ENCODE peak calls at places on chromosomes 13 and 19, in seven cellular contexts. P is H1, W is SK-N-SH, M is HepG2, S is HCT116, N is GM12878, O is K562. C is an unnamed sample.
A peak's percentile ranks its signal among the peaks of the same experiment; 100 is the strongest.

GRCh38 chr19:14494910-14495677 is 833 bp downstream of the GIPC1 start:
- DNase-seq in N (no peak), P (no peak), S (no peak), O (peak; percentile 9), M (no peak), W (peak; percentile 37), C (no peak)

GRCh38 chr13:21328201-21328600 is 130.9 kb downstream of the ZDHHC20 start:
- DNase-seq in N (no peak), W (no peak), S (no peak), P (no peak), O (no peak), M (no peak), C (peak; percentile 27)

GRCh38 chr13:99383511-99383921 is 76.3 kb upstream of the GPR183 start:
- DNase-seq in W (no peak), P (peak; percentile 43), M (no peak), N (no peak), S (no peak), O (no peak), C (no peak)

GRCh38 chr13:74102691-74103090 is 31.5 kb downstream of the KLF12 start:
- DNase-seq in N (no peak), W (no peak), M (no peak), O (no peak), S (no peak), P (no peak), C (no peak)

GRCh38 chr19:1045247-1045603 is 5.3 kb downstream of the ABCA7 start:
- DNase-seq in M (peak; percentile 89), O (peak; percentile 91), W (peak; percentile 72), N (no peak), P (peak; percentile 85), S (peak; percentile 95), C (no peak)

GRCh38 chr19:47445937-47446402 is 25.7 kb downstream of the SLC8A2 start:
- DNase-seq in O (peak; percentile 76), W (peak; percentile 89), S (no peak), M (no peak), N (no peak), P (peak; percentile 65), C (no peak)

GRCh38 chr13:73900591-73900990 is 233.6 kb downstream of the KLF12 start:
- DNase-seq in M (no peak), P (no peak), O (no peak), W (no peak), N (no peak), S (no peak), C (no peak)

GRCh38 chr13:40664100-40665060 is 2.1 kb downstream of the FOXO1 start:
- DNase-seq in N (no peak), W (peak; percentile 70), M (peak; percentile 43), S (no peak), P (peak; percentile 59), O (peak; percentile 57), C (no peak)

GRCh38 chr19:46967578-46968018 is 52.0 kb upstream of the NPAS1 start:
- DNase-seq in S (no peak), W (no peak), M (no peak), N (no peak), O (no peak), P (no peak), C (no peak)

GRCh38 chr19:7772752-7773291 is 9.8 kb downstream of the CLEC4M start:
- DNase-seq in W (no peak), P (no peak), N (peak; percentile 68), S (no peak), M (no peak), O (no peak), C (no peak)

GRCh38 chr19:245457-245856 is 45.7 kb downstream of the PLPP2 start:
- DNase-seq in O (no peak), M (no peak), P (no peak), S (no peak), W (no peak), N (no peak), C (no peak)

GRCh38 chr13:39603424-39603947 is 493 bp upstream of the LHFPL6 start:
- DNase-seq in P (peak; percentile 63), N (no peak), O (no peak), S (no peak), W (peak; percentile 25), M (no peak), C (no peak)

GRCh38 chr13:41751277-41751676 is 209.6 kb downstream of the VWA8 start:
- DNase-seq in P (no peak), N (no peak), W (no peak), O (peak; percentile 25), S (no peak), M (no peak), C (no peak)

GRCh38 chr19:48806518-48806817 is 4.4 kb downstream of the BCAT2 start:
- DNase-seq in O (peak; percentile 54), N (no peak), S (no peak), W (peak; percentile 82), M (no peak), P (peak; percentile 73), C (no peak)

GRCh38 chr13:99151516-99151915 is 49.1 kb upstream of the UBAC2 start:
- DNase-seq in M (no peak), W (no peak), N (no peak), S (peak; percentile 23), O (peak; percentile 48), P (no peak), C (no peak)

GRCh38 chr13:50389726-50390125 is 374.5 kb downstream of the KCNRG start:
- DNase-seq in O (no peak), N (no peak), P (no peak), W (no peak), S (no peak), M (no peak), C (no peak)

GRCh38 chr19:44796701-44797115 is 12.2 kb upstream of the BCAM start:
- DNase-seq in O (no peak), P (no peak), W (no peak), M (peak; percentile 96), N (no peak), S (no peak), C (no peak)

GRCh38 chr19:5889288-5889971 is 14.2 kb downstream of the NDUFA11 start:
- DNase-seq in O (no peak), M (no peak), P (no peak), W (peak; percentile 38), S (no peak), N (no peak), C (no peak)

GRCh38 chr19:17579523-17580244 is 24.2 kb downstream of the COLGALT1 start:
- DNase-seq in P (peak; percentile 95), O (peak; percentile 86), M (no peak), S (peak; percentile 90), N (no peak), W (peak; percentile 92), C (peak; percentile 72)

GRCh38 chr13:93655132-93655531 is 428.5 kb downstream of the GPC6 start:
- DNase-seq in O (no peak), M (no peak), N (no peak), P (no peak), W (no peak), S (no peak), C (no peak)

GRCh38 chr13:113534236-113534860 is 43.8 kb upstream of the DCUN1D2 start:
- DNase-seq in M (no peak), S (no peak), W (no peak), N (no peak), P (no peak), O (no peak), C (no peak)

GRCh38 chr13:106343831-106344230 is 191.6 kb downstream of the EFNB2 start:
- DNase-seq in W (no peak), P (no peak), N (no peak), O (no peak), M (no peak), S (no peak), C (no peak)

GRCh38 chr13:100872761-100873160 is 198.2 kb upstream of the TMTC4 start:
- DNase-seq in P (no peak), O (no peak), S (no peak), M (no peak), W (no peak), N (no peak), C (no peak)
- TF ChIP-seq YY1 in P (no peak), O (no peak), S (no peak), M (no peak), W (no peak), N (no peak), C (no peak)

GRCh38 chr19:40513345-40513678 is 46.5 kb downstream of the SPTBN4 start:
- DNase-seq in N (no peak), W (no peak), S (no peak), O (no peak), P (no peak), M (no peak), C (no peak)

GRCh38 chr19:40513741-40514315 is 47.0 kb downstream of the SPTBN4 start:
- DNase-seq in M (no peak), S (no peak), W (no peak), N (no peak), P (no peak), O (no peak), C (no peak)

GRCh38 chr19:40512110-40512472 is 45.3 kb downstream of the SPTBN4 start:
- DNase-seq in M (no peak), W (no peak), O (no peak), S (no peak), N (no peak), P (no peak), C (no peak)

GRCh38 chr19:40511487-40511886 is 44.7 kb downstream of the SPTBN4 start:
- DNase-seq in N (no peak), P (no peak), O (no peak), S (no peak), W (no peak), M (no peak), C (no peak)

DNA sequence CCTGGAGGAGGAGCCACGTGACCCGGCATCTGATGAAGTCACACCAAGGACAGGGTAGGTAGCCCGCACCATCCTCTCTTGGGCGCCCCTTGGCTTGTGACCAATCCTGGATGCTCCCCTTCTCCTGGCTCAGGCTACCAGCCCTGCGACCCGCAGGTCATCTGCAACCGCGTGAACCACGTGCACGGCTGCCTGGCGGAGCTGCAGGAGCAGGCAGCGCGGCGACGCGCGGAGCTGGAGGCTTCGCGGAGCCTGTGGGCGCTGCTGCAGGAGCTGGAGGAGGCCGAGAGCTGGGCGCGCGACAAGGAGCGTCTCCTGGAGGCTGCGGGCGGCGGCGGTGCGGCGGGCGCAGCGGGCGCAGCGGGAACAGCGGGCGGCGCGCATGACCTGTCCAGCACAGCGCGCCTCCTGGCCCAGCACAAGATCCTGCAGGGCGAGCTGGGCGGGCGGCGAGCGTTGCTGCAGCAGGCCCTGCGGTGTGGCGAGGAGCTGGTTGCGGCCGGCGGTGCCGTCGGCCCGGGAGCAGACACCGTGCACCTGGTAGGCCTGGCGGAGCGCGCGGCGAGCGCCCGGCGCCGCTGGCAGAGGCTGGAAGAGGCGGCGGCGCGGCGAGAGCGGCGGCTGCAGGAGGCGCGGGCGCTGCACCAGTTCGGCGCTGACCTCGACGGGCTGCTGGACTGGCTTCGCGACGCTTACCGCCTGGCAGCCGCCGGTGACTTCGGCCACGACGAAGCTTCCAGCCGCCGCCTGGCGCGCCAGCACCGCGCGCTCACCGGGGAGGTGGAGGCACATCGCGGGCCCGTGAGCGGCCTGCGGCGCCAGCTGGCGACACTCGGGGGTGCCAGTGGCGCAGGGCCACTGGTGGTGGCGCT is 45.9 kb downstream of the SPTBN4 start:
- DNase-seq in N (no peak), O (no peak), S (no peak), P (peak; percentile 77), W (peak; percentile 66), M (no peak), C (no peak)
- H3K4me3 ChIP-seq in N (no peak overlapping the region), O (no peak overlapping the region), S (no peak overlapping the region), P (peak overlapping the region; percentile 14), W (no peak overlapping the region), M (no peak overlapping the region), C (peak overlapping the region; percentile 30)

GRCh38 chr19:3061214-3062161 is 807 bp downstream of the TLE5 start:
- DNase-seq in O (peak; percentile 85), S (no peak), W (peak; percentile 86), N (no peak), M (no peak), P (no peak), C (no peak)
- TF ChIP-seq YY1 in O (no peak), S (no peak), W (no peak), N (peak; percentile 53), M (peak; percentile 1), P (no peak), C (no peak)

GRCh38 chr19:2462635-2463421 is 6.1 kb upstream of the LMNB2 start:
- DNase-seq in W (peak; percentile 84), P (peak; percentile 93), S (peak; percentile 97), M (peak; percentile 93), N (no peak), O (no peak), C (peak; percentile 99)
- H3K4me3 ChIP-seq in W (peak overlapping the region; percentile 54), P (peak overlapping the region; percentile 37), S (peak overlapping the region; percentile 69), M (no peak overlapping the region), N (peak overlapping the region; percentile 88), O (no peak overlapping the region), C (peak overlapping the region; percentile 64)